ENCODE peak calls at places on chromosome 11, in ten cellular contexts. R, A, P, U, H, I, S, E, F and O are unnamed samples.

GRCh38 chr11:2902784-2903671 is 17.5 kb upstream of the CDKN1C start:
- DNase-seq in A (no peak), E (no peak), F (no peak), S (no peak), R (no peak), I (no peak), U (no peak), P (no peak), H (no peak), O (no peak)

GRCh38 chr11:68806931-68807844 is 34.5 kb downstream of the CPT1A start:
- DNase-seq in P (no peak), S (no peak), I (no peak), F (peak; percentile 55), U (peak; percentile 17), H (no peak), A (peak; percentile 34), R (no peak), E (no peak), O (peak; percentile 19)

GRCh38 chr11:63939351-63939920 is 634 bp downstream of the NAA40 start:
- DNase-seq in H (no peak), S (no peak), P (no peak), A (no peak), F (no peak), I (no peak), R (no peak), U (peak; percentile 28), E (no peak), O (no peak)

GRCh38 chr11:27234043-27234668 is 128.9 kb downstream of the CCDC34 start:
- DNase-seq in S (peak; percentile 56), R (peak; percentile 67), U (peak; percentile 80), I (peak; percentile 30), H (peak; percentile 79), P (no peak), F (peak; percentile 70), E (no peak), A (peak; percentile 50), O (no peak)

GRCh38 chr11:96263361-96263763 is 79.6 kb downstream of the MAML2 start:
- DNase-seq in S (no peak), R (no peak), H (no peak), P (no peak), A (peak; percentile 62), I (no peak), U (peak; percentile 83), E (no peak), F (peak; percentile 83), O (peak; percentile 89)

GRCh38 chr11:125315088-125315740 is 150.7 kb downstream of the PKNOX2 start:
- DNase-seq in F (no peak), U (no peak), I (peak; percentile 27), A (no peak), E (no peak), P (no peak), R (peak; percentile 69), H (no peak), S (no peak), O (no peak)

GRCh38 chr11:28963189-28963588 is 855.0 kb downstream of the METTL15 start:
- DNase-seq in F (peak; percentile 69), A (no peak), P (no peak), H (no peak), R (no peak), I (no peak), E (no peak), S (no peak), U (peak; percentile 78), O (no peak)

GRCh38 chr11:110490886-110491285 is 61.1 kb downstream of the FDX1 start:
- DNase-seq in H (no peak), A (no peak), P (no peak), S (no peak), F (peak; percentile 38), U (peak; percentile 61), I (no peak), R (no peak), E (no peak), O (peak; percentile 15)

GRCh38 chr11:112834277-112834755 is 126.9 kb upstream of the NCAM1 start:
- DNase-seq in A (no peak), E (peak; percentile 78), H (no peak), P (no peak), I (no peak), R (peak; percentile 64), U (no peak), S (peak; percentile 53), F (no peak), O (no peak)

GRCh38 chr11:68413591-68413999 is 47.0 kb upstream of the PPP6R3 start:
- DNase-seq in I (no peak), F (no peak), P (no peak), E (no peak), U (no peak), A (no peak), R (no peak), H (no peak), S (no peak), O (no peak)

GRCh38 chr11:17387280-17387679 is 1.2 kb downstream of the KCNJ11 start:
- DNase-seq in S (no peak), F (no peak), I (no peak), H (no peak), U (no peak), A (no peak), P (no peak), E (no peak), R (no peak), O (no peak)

GRCh38 chr11:69721745-69722144 is 17.9 kb upstream of the FGF19 start:
- DNase-seq in R (no peak), F (no peak), S (no peak), H (no peak), U (no peak), I (no peak), A (peak; percentile 59), E (no peak), P (no peak), O (no peak)

GRCh38 chr11:113162590-113162961 is 151.8 kb upstream of the TTC12 start:
- DNase-seq in P (no peak), H (peak; percentile 21), F (no peak), A (no peak), E (peak; percentile 63), R (no peak), S (no peak), I (no peak), U (no peak), O (no peak)

GRCh38 chr11:26229270-26229669 is 102.7 kb upstream of the ANO3 start:
- DNase-seq in E (no peak), P (no peak), F (peak; percentile 4), H (no peak), I (peak; percentile 34), A (no peak), R (no peak), U (peak; percentile 60), S (no peak), O (no peak)

GRCh38 chr11:72657356-72657755 is 16.9 kb downstream of the PDE2A start:
- DNase-seq in P (no peak), H (no peak), F (no peak), A (no peak), R (no peak), S (no peak), U (no peak), E (no peak), I (no peak), O (no peak)